ENCODE peak calls at places on chromosomes 7 and 10, in nine cellular contexts. A is Caco-2, G is cardiac fibroblast, P is foreskin fibroblast, I is IMR-90, J is cardiac muscle cell, E is fibroblast of lung, Q is spleen, R is uterus. Y is an unnamed sample.

GRCh38 chr10:79385804-79386531 is 38.7 kb downstream of the PPIF start:
- DNase-seq in A (peak; percentile 33), G (no peak), P (no peak), I (no peak), J (no peak), E (no peak), Q (peak; percentile 72), R (peak; percentile 24), Y (no peak)

GRCh38 chr7:47283497-47284131 is 298.3 kb downstream of the TNS3 start:
- DNase-seq in A (peak; percentile 86), G (no peak), P (no peak), I (no peak), J (no peak), E (no peak), Q (no peak), R (no peak), Y (peak; percentile 84)

GRCh38 chr7:21542891-21543527 is at the start of gene DNAH11:
- DNase-seq in A (no peak), G (peak; percentile 26), P (peak; percentile 64), I (no peak), J (peak; percentile 30), E (peak; percentile 35), Q (peak; percentile 77), R (peak; percentile 25), Y (no peak)

GRCh38 chr7:98761225-98761624 is 108.6 kb downstream of the TMEM130 start:
- DNase-seq in A (no peak), G (no peak), P (peak; percentile 22), I (no peak), J (no peak), E (no peak), Q (no peak), R (no peak), Y (no peak)

GRCh38 chr10:6071181-6072175 is 9.3 kb upstream of the IL2RA start:
- DNase-seq in A (no peak), G (no peak), P (no peak), I (no peak), J (no peak), E (no peak), Q (no peak), R (no peak), Y (no peak)

GRCh38 chr10:86979296-86979818 is 11.1 kb downstream of the ADIRF start:
- DNase-seq in A (no peak), G (peak; percentile 36), P (peak; percentile 56), I (peak; percentile 15), J (no peak), E (peak; percentile 36), Q (no peak), R (no peak), Y (no peak)

GRCh38 chr10:12602557-12602956 is 253.2 kb downstream of the CAMK1D start:
- DNase-seq in A (no peak), G (no peak), P (no peak), I (no peak), J (no peak), E (no peak), Q (no peak), R (no peak), Y (no peak)

GRCh38 chr10:126667568-126667967 is 2.9 kb downstream of the C10orf90 start:
- DNase-seq in A (no peak), G (no peak), P (no peak), I (no peak), J (no peak), E (no peak), Q (no peak), R (no peak), Y (no peak)

GRCh38 chr7:48087349-48087748 is 1.7 kb upstream of the UPP1 start:
- DNase-seq in A (no peak), G (peak; percentile 93), P (peak; percentile 64), I (peak; percentile 86), J (peak; percentile 78), E (peak; percentile 76), Q (no peak), R (no peak), Y (no peak)

GRCh38 chr10:15293862-15294835 is 76.9 kb downstream of the FAM171A1 start:
- DNase-seq in A (no peak), G (peak; percentile 15), P (peak; percentile 59), I (peak; percentile 25), J (peak; percentile 41), E (no peak), Q (no peak), R (no peak), Y (no peak)

DNA sequence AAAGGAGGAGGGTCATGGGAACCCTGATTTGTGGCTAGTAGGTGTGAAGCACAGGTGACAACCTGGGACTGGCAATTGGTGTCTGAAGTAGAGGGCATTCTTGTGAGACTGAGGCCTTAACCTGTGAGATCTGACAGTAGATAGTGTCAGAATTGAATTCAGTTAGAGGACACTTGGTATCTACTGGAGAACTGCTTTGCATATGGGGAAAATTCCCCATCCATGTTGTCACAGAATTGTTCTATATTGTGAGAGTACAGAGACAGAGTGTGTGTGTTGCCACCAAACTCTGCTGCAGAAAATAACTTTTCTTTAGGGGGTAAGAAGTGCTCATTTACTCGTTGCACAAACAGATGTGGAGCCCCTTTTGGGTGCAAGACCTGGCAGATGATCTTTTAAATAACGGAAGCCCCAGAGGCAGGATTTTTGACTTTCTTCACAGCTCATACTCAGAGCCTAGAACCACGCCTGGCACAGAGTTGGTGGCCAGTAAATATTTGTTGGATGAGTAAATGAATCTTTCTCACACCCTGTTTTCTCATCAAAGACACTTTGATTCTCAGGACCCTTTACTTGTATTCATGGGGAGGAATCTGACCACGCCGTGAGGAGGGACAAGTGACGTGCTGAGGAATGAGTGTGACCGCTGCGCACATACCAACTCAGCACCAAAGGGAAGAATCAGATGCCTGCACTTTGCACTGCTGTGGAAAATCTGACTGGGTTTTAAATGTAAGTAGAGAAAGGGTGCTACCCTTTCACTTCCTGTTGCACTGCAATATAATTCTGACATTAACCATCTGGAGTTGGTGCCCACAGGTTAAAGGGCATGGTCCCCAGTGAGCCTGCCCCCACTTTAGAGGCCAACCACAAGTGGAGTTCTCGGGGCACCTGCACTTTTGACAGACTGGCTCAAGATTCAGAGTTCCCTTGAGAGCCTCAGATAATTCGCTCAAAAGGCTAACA is 39.2 kb upstream of the SDHAF3 start:
- DNase-seq in A (no peak), G (no peak), P (no peak), I (no peak), J (no peak), E (no peak), Q (no peak), R (no peak), Y (no peak)
- TF ChIP-seq CTCF in A (no peak), G (no peak), P (no peak), I (no peak), J (no peak), E (no peak), Q (no peak), R (no peak), Y (no peak)

DNA sequence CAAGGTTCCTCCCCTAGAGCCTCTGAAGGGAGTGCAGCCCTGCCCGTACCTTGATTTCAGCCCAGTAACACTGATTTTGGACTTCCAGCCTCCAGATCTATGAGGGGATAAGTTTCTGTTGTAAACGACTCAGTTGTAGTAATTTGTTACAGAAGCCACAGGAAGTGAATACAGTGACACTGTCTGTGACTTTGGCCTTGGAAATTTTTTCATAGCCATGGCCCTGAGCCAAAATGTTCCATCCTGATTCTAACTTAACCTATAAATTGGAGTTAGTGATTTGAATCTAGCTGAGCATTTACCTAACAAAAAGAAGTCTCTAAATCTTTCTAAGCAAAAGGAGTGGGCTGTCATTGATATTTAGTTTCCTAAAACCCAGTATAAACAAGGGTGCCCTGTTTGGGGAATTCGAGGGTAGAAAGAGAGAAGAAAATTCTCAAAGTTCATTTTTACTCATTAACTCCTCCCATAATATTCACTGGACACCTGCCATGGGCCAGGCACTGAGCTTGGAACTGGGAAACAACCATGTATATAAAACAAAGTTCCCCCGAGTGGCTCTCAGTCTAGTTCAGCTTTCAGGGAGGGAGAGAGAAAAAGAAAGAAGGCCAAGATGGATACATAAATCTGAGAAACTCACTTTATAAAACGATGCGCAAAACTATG is 162.3 kb downstream of the SKIDA1 start:
- DNase-seq in A (no peak), G (no peak), P (no peak), I (no peak), J (no peak), E (no peak), Q (no peak), R (no peak), Y (no peak)
- H3K4me3 ChIP-seq in A (no peak overlapping the region), G (no peak overlapping the region), P (no peak overlapping the region), I (no peak overlapping the region), J (no peak overlapping the region), E (no peak overlapping the region), Q (no peak overlapping the region), R (no peak overlapping the region), Y (no peak overlapping the region)

GRCh38 chr10:124616040-124616835 is 127.9 kb downstream of the FAM53B start:
- DNase-seq in A (no peak), G (no peak), P (no peak), I (no peak), J (no peak), E (no peak), Q (no peak), R (no peak), Y (no peak)

GRCh38 chr10:124615259-124615658 is 128.9 kb downstream of the FAM53B start:
- DNase-seq in A (no peak), G (no peak), P (no peak), I (no peak), J (no peak), E (no peak), Q (no peak), R (no peak), Y (no peak)

GRCh38 chr10:124618674-124619073 is 125.5 kb downstream of the FAM53B start:
- DNase-seq in A (no peak), G (no peak), P (no peak), I (no peak), J (no peak), E (no peak), Q (no peak), R (no peak), Y (no peak)

GRCh38 chr10:124619195-124619594 is 125.0 kb downstream of the FAM53B start:
- DNase-seq in A (no peak), G (no peak), P (no peak), I (peak; percentile 20), J (no peak), E (peak; percentile 26), Q (no peak), R (no peak), Y (no peak)

DNA sequence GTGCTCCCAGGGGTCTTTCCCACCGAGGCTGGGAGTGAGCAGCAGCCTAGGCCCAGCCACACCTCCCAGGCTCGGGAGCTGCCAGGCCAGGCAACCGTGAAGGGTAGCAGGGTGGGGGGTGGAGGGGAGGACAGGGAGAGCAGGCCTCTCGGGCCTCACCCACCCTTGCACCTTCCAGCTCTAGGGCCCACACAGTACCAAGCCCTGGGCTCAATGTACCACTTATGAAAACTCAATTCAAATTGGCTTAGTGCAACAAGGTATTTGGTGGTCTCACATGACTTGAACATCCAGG is 127.4 kb downstream of the FAM53B start:
- DNase-seq in A (no peak), G (no peak), P (no peak), I (no peak), J (no peak), E (no peak), Q (no peak), R (no peak), Y (no peak)
- TF ChIP-seq CTCF in A (no peak), G (no peak), P (no peak), I (no peak), J (no peak), E (no peak), Q (no peak), R (no peak), Y (no peak)

GRCh38 chr7:2530076-2530967 is 10.7 kb downstream of the LFNG start:
- DNase-seq in A (no peak), G (peak; percentile 45), P (peak; percentile 64), I (no peak), J (no peak), E (no peak), Q (peak; percentile 95), R (no peak), Y (no peak)
- H3K4me3 ChIP-seq in A (no peak overlapping the region), G (no peak overlapping the region), P (no peak overlapping the region), I (no peak overlapping the region), J (no peak overlapping the region), E (no peak overlapping the region), Q (no peak overlapping the region), R (no peak overlapping the region), Y (no peak overlapping the region)

GRCh38 chr7:101094791-101095375 is 9.6 kb downstream of the TRIM56 start:
- DNase-seq in A (no peak), G (peak; percentile 89), P (peak; percentile 83), I (peak; percentile 67), J (peak; percentile 79), E (peak; percentile 69), Q (no peak), R (no peak), Y (no peak)
- TF ChIP-seq CTCF in A (peak; percentile 62), G (peak; percentile 86), P (peak; percentile 85), I (peak; percentile 80), J (peak; percentile 83), E (peak; percentile 85), Q (peak; percentile 21), R (peak; percentile 47), Y (peak; percentile 85)

Y was measured in epithelial cell of proximal tubule.